ENCODE peak calls at places on chromosomes 7 and 10, in six cellular contexts. One of them, this sample, is unnamed.

GRCh38 chr10:108086502-108086901 is 922.0 kb upstream of the SORCS1 start:
- DNase-seq in activated CD4-positive, alpha-beta T cell treated with anti-CD3 and anti-CD28 coated beads, Interleukin-2, amount 10 ng/mL, durations not matched to agents 7 days and 5 days: no peak
- DNase-seq in neural progenitor cell: no peak
- DNase-seq in GM19239: no peak
- DNase-seq in putamen: no peak
- DNase-seq in A172: no peak
- DNase-seq in this sample: no peak

GRCh38 chr10:62264702-62265436 is 3.8 kb downstream of the RTKN2 start:
- DNase-seq in neural progenitor cell: peak
- DNase-seq in A172: peak
- DNase-seq in putamen: no peak
- DNase-seq in GM19239: no peak
- DNase-seq in activated CD4-positive, alpha-beta T cell treated with anti-CD3 and anti-CD28 coated beads, Interleukin-2, amount 10 ng/mL, durations not matched to agents 7 days and 5 days: peak
- DNase-seq in this sample: peak

GRCh38 chr10:1043532-1043995 is 5.4 kb downstream of the IDI1 start:
- DNase-seq in A172: no peak
- DNase-seq in putamen: no peak
- DNase-seq in activated CD4-positive, alpha-beta T cell treated with anti-CD3 and anti-CD28 coated beads, Interleukin-2, amount 10 ng/mL, durations not matched to agents 7 days and 5 days: no peak
- DNase-seq in GM19239: peak
- DNase-seq in neural progenitor cell: no peak
- DNase-seq in this sample: no peak

GRCh38 chr7:121547341-121548092 is 151.4 kb upstream of the FAM3C start:
- DNase-seq in activated CD4-positive, alpha-beta T cell treated with anti-CD3 and anti-CD28 coated beads, Interleukin-2, amount 10 ng/mL, durations not matched to agents 7 days and 5 days: peak
- DNase-seq in A172: peak
- DNase-seq in GM19239: no peak
- DNase-seq in neural progenitor cell: peak
- DNase-seq in putamen: peak
- DNase-seq in this sample: peak

GRCh38 chr7:6246257-6246917 is 26.0 kb downstream of the CYTH3 start:
- DNase-seq in putamen: no peak
- DNase-seq in activated CD4-positive, alpha-beta T cell treated with anti-CD3 and anti-CD28 coated beads, Interleukin-2, amount 10 ng/mL, durations not matched to agents 7 days and 5 days: no peak
- DNase-seq in A172: peak
- DNase-seq in GM19239: no peak
- DNase-seq in neural progenitor cell: no peak
- DNase-seq in this sample: no peak

GRCh38 chr7:157423886-157424565 is 87.2 kb downstream of the DNAJB6 start:
- DNase-seq in putamen: no peak
- DNase-seq in activated CD4-positive, alpha-beta T cell treated with anti-CD3 and anti-CD28 coated beads, Interleukin-2, amount 10 ng/mL, durations not matched to agents 7 days and 5 days: no peak
- DNase-seq in GM19239: no peak
- DNase-seq in A172: no peak
- DNase-seq in neural progenitor cell: no peak
- DNase-seq in this sample: no peak

GRCh38 chr10:109880886-109881467 is 42.3 kb downstream of the XPNPEP1 start:
- DNase-seq in GM19239: no peak
- DNase-seq in activated CD4-positive, alpha-beta T cell treated with anti-CD3 and anti-CD28 coated beads, Interleukin-2, amount 10 ng/mL, durations not matched to agents 7 days and 5 days: no peak
- DNase-seq in putamen: no peak
- DNase-seq in neural progenitor cell: no peak
- DNase-seq in A172: no peak
- DNase-seq in this sample: no peak

GRCh38 chr10:3533296-3533695 is 251.7 kb downstream of the KLF6 start:
- DNase-seq in activated CD4-positive, alpha-beta T cell treated with anti-CD3 and anti-CD28 coated beads, Interleukin-2, amount 10 ng/mL, durations not matched to agents 7 days and 5 days: no peak
- DNase-seq in GM19239: no peak
- DNase-seq in neural progenitor cell: no peak
- DNase-seq in putamen: no peak
- DNase-seq in A172: no peak
- DNase-seq in this sample: no peak

GRCh38 chr7:98151884-98152283 is 45.2 kb downstream of the LMTK2 start:
- DNase-seq in GM19239: no peak
- DNase-seq in activated CD4-positive, alpha-beta T cell treated with anti-CD3 and anti-CD28 coated beads, Interleukin-2, amount 10 ng/mL, durations not matched to agents 7 days and 5 days: no peak
- DNase-seq in neural progenitor cell: peak
- DNase-seq in putamen: no peak
- DNase-seq in A172: no peak
- DNase-seq in this sample: no peak

GRCh38 chr7:116829493-116829892 is 32.9 kb upstream of the CAPZA2 start:
- DNase-seq in GM19239: no peak
- DNase-seq in activated CD4-positive, alpha-beta T cell treated with anti-CD3 and anti-CD28 coated beads, Interleukin-2, amount 10 ng/mL, durations not matched to agents 7 days and 5 days: no peak
- DNase-seq in putamen: no peak
- DNase-seq in A172: no peak
- DNase-seq in neural progenitor cell: no peak
- DNase-seq in this sample: no peak

GRCh38 chr10:13949844-13950542 is 363.2 kb downstream of the PRPF18 start:
- DNase-seq in A172: peak
- DNase-seq in neural progenitor cell: no peak
- DNase-seq in activated CD4-positive, alpha-beta T cell treated with anti-CD3 and anti-CD28 coated beads, Interleukin-2, amount 10 ng/mL, durations not matched to agents 7 days and 5 days: no peak
- DNase-seq in putamen: no peak
- DNase-seq in GM19239: no peak
- DNase-seq in this sample: no peak

GRCh38 chr7:51606601-51607154 is 290.1 kb upstream of the COBL start:
- DNase-seq in activated CD4-positive, alpha-beta T cell treated with anti-CD3 and anti-CD28 coated beads, Interleukin-2, amount 10 ng/mL, durations not matched to agents 7 days and 5 days: no peak
- DNase-seq in GM19239: no peak
- DNase-seq in A172: peak
- DNase-seq in putamen: no peak
- DNase-seq in neural progenitor cell: no peak
- DNase-seq in this sample: no peak

GRCh38 chr10:102517553-102517952 is 13.8 kb downstream of the SUFU start:
- DNase-seq in GM19239: no peak
- DNase-seq in neural progenitor cell: no peak
- DNase-seq in putamen: no peak
- DNase-seq in activated CD4-positive, alpha-beta T cell treated with anti-CD3 and anti-CD28 coated beads, Interleukin-2, amount 10 ng/mL, durations not matched to agents 7 days and 5 days: no peak
- DNase-seq in A172: no peak
- DNase-seq in this sample: no peak